ENCODE peak calls at places on chromosomes 5 and 9, in four cellular contexts. One of them, this sample, is unnamed.

GRCh38 chr5:540215-541147 is 16.2 kb upstream of the SLC9A3 start:
- DNase-seq in HepG2: no peak
- DNase-seq in SK-N-SH: no peak
- DNase-seq in K562: no peak
- DNase-seq in this sample: peak

GRCh38 chr5:68369436-68370125 is 154.0 kb downstream of the PIK3R1 start:
- DNase-seq in K562: no peak
- DNase-seq in SK-N-SH: no peak
- DNase-seq in HepG2: no peak
- DNase-seq in this sample: no peak

GRCh38 chr9:134793281-134793680 is 87.3 kb upstream of the FCN2 start:
- DNase-seq in K562: no peak
- DNase-seq in HepG2: no peak
- DNase-seq in SK-N-SH: no peak
- DNase-seq in this sample: no peak

GRCh38 chr5:159422371-159422770 is 92.1 kb upstream of the IL12B start:
- DNase-seq in SK-N-SH: no peak
- DNase-seq in K562: no peak
- DNase-seq in HepG2: no peak
- DNase-seq in this sample: no peak

GRCh38 chr9:88829276-88829675 is 162.0 kb upstream of the S1PR3 start:
- DNase-seq in SK-N-SH: no peak
- DNase-seq in K562: no peak
- DNase-seq in HepG2: no peak
- DNase-seq in this sample: no peak

GRCh38 chr9:91191443-91192378 is 170.0 kb downstream of the AUH start:
- DNase-seq in HepG2: no peak
- DNase-seq in K562: no peak
- DNase-seq in SK-N-SH: no peak
- DNase-seq in this sample: no peak

GRCh38 chr9:89412951-89413350 is 85.0 kb downstream of the SEMA4D start:
- DNase-seq in HepG2: no peak
- DNase-seq in K562: no peak
- DNase-seq in SK-N-SH: no peak
- DNase-seq in this sample: no peak

GRCh38 chr9:29965834-29966233 is 2392.6 kb upstream of the C9orf72 start:
- DNase-seq in K562: no peak
- DNase-seq in HepG2: no peak
- DNase-seq in SK-N-SH: no peak
- DNase-seq in this sample: no peak

GRCh38 chr9:119284587-119285337 is 84.5 kb downstream of the BRINP1 start:
- DNase-seq in SK-N-SH: no peak
- DNase-seq in HepG2: no peak
- DNase-seq in K562: no peak
- DNase-seq in this sample: no peak

GRCh38 chr5:150053231-150053626 is 33.1 kb downstream of the CSF1R start:
- DNase-seq in SK-N-SH: peak
- DNase-seq in HepG2: no peak
- DNase-seq in K562: no peak
- DNase-seq in this sample: no peak

GRCh38 chr5:68134669-68135313 is 80.8 kb upstream of the PIK3R1 start:
- DNase-seq in K562: no peak
- DNase-seq in SK-N-SH: no peak
- DNase-seq in HepG2: no peak
- DNase-seq in this sample: no peak

GRCh38 chr9:110047955-110048472 is 159.9 kb downstream of the C9orf152 start:
- DNase-seq in SK-N-SH: peak
- DNase-seq in K562: no peak
- DNase-seq in HepG2: no peak
- DNase-seq in this sample: peak

GRCh38 chr5:107147584-107147983 is 523.2 kb downstream of the EFNA5 start:
- DNase-seq in HepG2: no peak
- DNase-seq in SK-N-SH: no peak
- DNase-seq in K562: no peak
- DNase-seq in this sample: no peak
- TF ChIP-seq FOXJ3 in HepG2: no peak
- TF ChIP-seq FOXJ3 in SK-N-SH: no peak
- TF ChIP-seq FOXJ3 in K562: no peak
- TF ChIP-seq FOXJ3 in this sample: no peak

GRCh38 chr5:114362977-114363721 is 1.3 kb downstream of the KCNN2 start:
- DNase-seq in HepG2: no peak
- DNase-seq in K562: no peak
- DNase-seq in SK-N-SH: peak
- DNase-seq in this sample: no peak
- TF ChIP-seq FOXJ3 in HepG2: no peak
- TF ChIP-seq FOXJ3 in K562: no peak
- TF ChIP-seq FOXJ3 in SK-N-SH: no peak
- TF ChIP-seq FOXJ3 in this sample: no peak

DNA sequence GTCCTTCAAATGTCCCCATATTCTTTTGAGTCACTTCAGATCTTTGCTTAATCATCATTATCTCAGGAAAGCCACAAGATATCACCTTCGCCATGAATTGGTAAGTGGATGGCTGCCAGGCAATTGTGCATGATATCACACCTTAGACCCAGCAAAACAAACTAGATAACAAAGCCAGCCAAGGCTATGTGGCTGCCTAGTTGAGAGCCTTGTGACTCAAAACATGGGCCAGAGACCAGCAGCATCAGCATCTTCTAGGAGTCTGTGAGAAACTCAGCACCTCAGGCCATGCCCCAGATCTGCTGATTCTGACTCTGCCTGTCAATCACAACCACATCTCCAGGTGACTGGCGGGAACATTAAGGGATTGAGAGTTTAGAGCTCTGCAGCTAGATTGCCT is 82.8 kb downstream of the SLIT3 start:
- DNase-seq in K562: no peak
- DNase-seq in HepG2: no peak
- DNase-seq in SK-N-SH: no peak
- DNase-seq in this sample: no peak
- TF ChIP-seq FOXJ3 in K562: no peak
- TF ChIP-seq FOXJ3 in HepG2: no peak
- TF ChIP-seq FOXJ3 in SK-N-SH: no peak
- TF ChIP-seq FOXJ3 in this sample: no peak

GRCh38 chr9:124482431-124483031 is 24.7 kb downstream of the NR5A1 start:
- DNase-seq in HepG2: no peak
- DNase-seq in SK-N-SH: peak
- DNase-seq in K562: peak
- DNase-seq in this sample: no peak

GRCh38 chr9:124479371-124479770 is 27.8 kb downstream of the NR5A1 start:
- DNase-seq in HepG2: no peak
- DNase-seq in K562: no peak
- DNase-seq in SK-N-SH: no peak
- DNase-seq in this sample: no peak

GRCh38 chr9:124479947-124480620 is 27.1 kb downstream of the NR5A1 start:
- DNase-seq in K562: no peak
- DNase-seq in HepG2: no peak
- DNase-seq in SK-N-SH: no peak
- DNase-seq in this sample: no peak

GRCh38 chr9:124481115-124481514 is 26.1 kb downstream of the NR5A1 start:
- DNase-seq in K562: no peak
- DNase-seq in SK-N-SH: no peak
- DNase-seq in HepG2: no peak
- DNase-seq in this sample: no peak

GRCh38 chr9:124480621-124480981 is 26.6 kb downstream of the NR5A1 start:
- DNase-seq in SK-N-SH: peak
- DNase-seq in HepG2: peak
- DNase-seq in K562: peak
- DNase-seq in this sample: peak
- TF ChIP-seq FOXJ3 in SK-N-SH: no peak
- TF ChIP-seq FOXJ3 in HepG2: no peak
- TF ChIP-seq FOXJ3 in K562: no peak
- TF ChIP-seq FOXJ3 in this sample: no peak

GRCh38 chr9:97980918-97981827 is 2.0 kb upstream of the ANP32B start:
- DNase-seq in K562: no peak
- DNase-seq in HepG2: peak
- DNase-seq in SK-N-SH: peak
- DNase-seq in this sample: no peak
- TF ChIP-seq FOXJ3 in K562: no peak
- TF ChIP-seq FOXJ3 in HepG2: no peak
- TF ChIP-seq FOXJ3 in SK-N-SH: peak
- TF ChIP-seq FOXJ3 in this sample: no peak

GRCh38 chr5:96652769-96653455 is 9.3 kb upstream of the CAST start:
- DNase-seq in K562: no peak
- DNase-seq in HepG2: no peak
- DNase-seq in SK-N-SH: peak
- DNase-seq in this sample: peak
- TF ChIP-seq FOXJ3 in K562: no peak
- TF ChIP-seq FOXJ3 in HepG2: no peak
- TF ChIP-seq FOXJ3 in SK-N-SH: no peak
- TF ChIP-seq FOXJ3 in this sample: no peak

This sample was measured in WTC11.